ENCODE peak calls at places on chromosomes 6 and 20, in five cellular contexts. One of them, this sample, is unnamed.

GRCh38 chr6:9399916-9400315 is 964.6 kb upstream of the SLC35B3 start:
- DNase-seq in fibroblast of lung: peak
- DNase-seq in HepG2: peak
- DNase-seq in MM.1S: no peak
- DNase-seq in neural progenitor cell: no peak
- DNase-seq in this sample: no peak

GRCh38 chr6:52340603-52340880 is 21.4 kb upstream of the PAQR8 start:
- DNase-seq in neural progenitor cell: no peak
- DNase-seq in fibroblast of lung: no peak
- DNase-seq in MM.1S: no peak
- DNase-seq in HepG2: no peak
- DNase-seq in this sample: no peak

GRCh38 chr6:79117752-79118151 is 39.7 kb upstream of the PHIP start:
- DNase-seq in MM.1S: no peak
- DNase-seq in fibroblast of lung: peak
- DNase-seq in neural progenitor cell: no peak
- DNase-seq in HepG2: no peak
- DNase-seq in this sample: no peak

GRCh38 chr6:158708239-158708638 is 58.4 kb downstream of the SYTL3 start:
- DNase-seq in neural progenitor cell: no peak
- DNase-seq in fibroblast of lung: peak
- DNase-seq in HepG2: no peak
- DNase-seq in MM.1S: no peak
- DNase-seq in this sample: no peak

GRCh38 chr6:37480951-37481597 is 18.6 kb downstream of the CCDC167 start:
- DNase-seq in HepG2: no peak
- DNase-seq in fibroblast of lung: no peak
- DNase-seq in MM.1S: no peak
- DNase-seq in neural progenitor cell: peak
- DNase-seq in this sample: no peak

GRCh38 chr6:69308584-69308983 is 488.2 kb downstream of the LMBRD1 start:
- DNase-seq in MM.1S: no peak
- DNase-seq in HepG2: no peak
- DNase-seq in fibroblast of lung: no peak
- DNase-seq in neural progenitor cell: no peak
- DNase-seq in this sample: no peak

GRCh38 chr6:103908898-103909297 is 950.8 kb downstream of the HACE1 start:
- DNase-seq in HepG2: no peak
- DNase-seq in MM.1S: no peak
- DNase-seq in fibroblast of lung: no peak
- DNase-seq in neural progenitor cell: no peak
- DNase-seq in this sample: no peak

GRCh38 chr6:74320076-74320475 is 624.1 kb downstream of the CD109 start:
- DNase-seq in MM.1S: no peak
- DNase-seq in HepG2: no peak
- DNase-seq in neural progenitor cell: peak
- DNase-seq in fibroblast of lung: no peak
- DNase-seq in this sample: no peak

GRCh38 chr20:63664861-63665594 is 6.9 kb downstream of the RTEL1 start:
- DNase-seq in HepG2: no peak
- DNase-seq in MM.1S: no peak
- DNase-seq in fibroblast of lung: peak
- DNase-seq in neural progenitor cell: peak
- DNase-seq in this sample: no peak

GRCh38 chr20:46062621-46063020 is 27.1 kb downstream of the NCOA5 start:
- DNase-seq in neural progenitor cell: no peak
- DNase-seq in fibroblast of lung: no peak
- DNase-seq in HepG2: no peak
- DNase-seq in MM.1S: no peak
- DNase-seq in this sample: no peak

GRCh38 chr6:128358111-128358780 is 162.2 kb downstream of the PTPRK start:
- DNase-seq in neural progenitor cell: no peak
- DNase-seq in fibroblast of lung: no peak
- DNase-seq in HepG2: no peak
- DNase-seq in MM.1S: no peak
- DNase-seq in this sample: no peak

GRCh38 chr6:99605074-99605726 is 1.4 kb upstream of the PRDM13 start:
- DNase-seq in fibroblast of lung: no peak
- DNase-seq in MM.1S: no peak
- DNase-seq in neural progenitor cell: peak
- DNase-seq in HepG2: no peak
- DNase-seq in this sample: no peak
- TF ChIP-seq EZH2 in fibroblast of lung: peak
- TF ChIP-seq EZH2 in MM.1S: no peak
- TF ChIP-seq EZH2 in neural progenitor cell: peak
- TF ChIP-seq EZH2 in HepG2: no peak
- TF ChIP-seq EZH2 in this sample: peak

GRCh38 chr6:154614641-154615040 is 104.2 kb upstream of the CNKSR3 start:
- DNase-seq in HepG2: no peak
- DNase-seq in neural progenitor cell: no peak
- DNase-seq in MM.1S: no peak
- DNase-seq in fibroblast of lung: no peak
- DNase-seq in this sample: no peak
- H3K27ac ChIP-seq in HepG2: no peak
- H3K27ac ChIP-seq in neural progenitor cell: no peak
- H3K27ac ChIP-seq in MM.1S: no peak
- H3K27ac ChIP-seq in fibroblast of lung: no peak
- H3K27ac ChIP-seq in this sample: no peak

DNA sequence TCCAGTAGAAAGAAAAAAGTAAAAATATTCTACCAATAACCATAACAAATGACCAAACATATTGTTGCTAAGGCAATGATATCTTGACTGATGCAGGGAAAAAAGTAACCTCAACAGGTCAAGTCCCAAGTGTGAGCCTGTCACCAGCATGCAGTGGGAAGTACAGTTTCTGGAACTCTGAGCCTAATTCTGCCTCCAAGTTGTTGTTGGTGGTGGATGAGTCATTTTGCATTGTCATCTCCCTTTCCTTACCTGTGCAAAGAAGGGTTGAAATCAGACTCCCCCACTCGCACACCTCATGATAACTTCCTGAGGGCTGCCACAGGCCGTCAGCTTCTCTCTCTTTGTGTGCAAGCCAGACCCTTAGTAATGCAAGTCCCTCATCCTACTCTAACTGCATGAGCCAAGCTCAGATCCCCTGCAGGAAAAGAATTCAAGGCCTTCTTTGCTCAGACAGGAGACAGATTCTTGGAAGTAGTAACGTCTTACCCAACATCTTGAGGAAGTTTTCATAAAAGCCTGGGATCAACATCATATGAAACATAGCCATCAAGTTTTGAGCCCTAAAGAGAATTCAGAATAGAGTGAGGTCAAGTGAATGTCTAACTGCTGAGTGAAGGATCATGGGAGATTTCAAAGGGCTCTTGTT is 207.6 kb upstream of the FOXA2 start:
- DNase-seq in HepG2: no peak
- DNase-seq in neural progenitor cell: no peak
- DNase-seq in MM.1S: no peak
- DNase-seq in fibroblast of lung: no peak
- DNase-seq in this sample: no peak
- H2AFZ ChIP-seq in HepG2: no peak
- H2AFZ ChIP-seq in neural progenitor cell: no peak
- H2AFZ ChIP-seq in MM.1S: no peak
- H2AFZ ChIP-seq in fibroblast of lung: no peak
- H2AFZ ChIP-seq in this sample: peak

GRCh38 chr6:34145161-34146020 is 496 bp downstream of the GRM4 start:
- DNase-seq in HepG2: no peak
- DNase-seq in neural progenitor cell: peak
- DNase-seq in MM.1S: no peak
- DNase-seq in fibroblast of lung: peak
- DNase-seq in this sample: no peak

GRCh38 chr6:34143884-34144580 is 1.9 kb downstream of the GRM4 start:
- DNase-seq in neural progenitor cell: peak
- DNase-seq in fibroblast of lung: no peak
- DNase-seq in HepG2: peak
- DNase-seq in MM.1S: no peak
- DNase-seq in this sample: no peak

GRCh38 chr6:34146021-34146782 is at the start of gene GRM4:
- DNase-seq in fibroblast of lung: no peak
- DNase-seq in HepG2: no peak
- DNase-seq in MM.1S: no peak
- DNase-seq in neural progenitor cell: no peak
- DNase-seq in this sample: no peak

GRCh38 chr6:34143196-34143883 is 2.5 kb downstream of the GRM4 start:
- DNase-seq in MM.1S: no peak
- DNase-seq in neural progenitor cell: no peak
- DNase-seq in HepG2: no peak
- DNase-seq in fibroblast of lung: no peak
- DNase-seq in this sample: no peak

GRCh38 chr6:34144581-34145160 is 1.2 kb downstream of the GRM4 start:
- DNase-seq in MM.1S: no peak
- DNase-seq in HepG2: no peak
- DNase-seq in fibroblast of lung: no peak
- DNase-seq in neural progenitor cell: peak
- DNase-seq in this sample: no peak
- TF ChIP-seq EZH2 in MM.1S: no peak
- TF ChIP-seq EZH2 in HepG2: no peak
- TF ChIP-seq EZH2 in fibroblast of lung: no peak
- TF ChIP-seq EZH2 in neural progenitor cell: peak
- TF ChIP-seq EZH2 in this sample: peak

DNA sequence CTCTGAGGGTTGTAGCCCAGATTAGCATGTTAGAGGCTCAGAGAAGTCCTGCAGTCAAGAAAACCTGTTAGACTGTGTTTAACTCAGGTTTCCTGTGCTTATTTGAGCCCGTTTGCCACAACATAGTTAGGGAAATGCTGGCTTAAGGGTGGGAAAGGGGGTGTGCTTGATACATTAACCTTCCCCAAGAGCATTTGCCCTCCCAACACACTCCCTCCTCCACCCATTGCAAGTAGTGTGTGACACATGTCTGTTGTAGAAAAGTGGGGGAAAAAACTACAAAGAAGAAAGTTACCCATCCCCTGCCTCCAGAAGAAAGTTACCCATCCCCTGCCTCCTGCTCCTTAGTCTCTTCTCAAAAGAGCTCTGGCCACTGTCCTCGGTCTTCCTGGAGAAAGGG is 36.8 kb upstream of the MRPS18A start:
- DNase-seq in neural progenitor cell: no peak
- DNase-seq in MM.1S: no peak
- DNase-seq in fibroblast of lung: no peak
- DNase-seq in HepG2: no peak
- DNase-seq in this sample: no peak
- H3K27ac ChIP-seq in neural progenitor cell: no peak
- H3K27ac ChIP-seq in MM.1S: no peak
- H3K27ac ChIP-seq in fibroblast of lung: no peak
- H3K27ac ChIP-seq in HepG2: no peak
- H3K27ac ChIP-seq in this sample: peak

GRCh38 chr6:167394330-167394729 is 69.4 kb downstream of the TTLL2 start:
- DNase-seq in HepG2: no peak
- DNase-seq in MM.1S: no peak
- DNase-seq in neural progenitor cell: peak
- DNase-seq in fibroblast of lung: no peak
- DNase-seq in this sample: no peak
- H2AFZ ChIP-seq in HepG2: no peak
- H2AFZ ChIP-seq in MM.1S: no peak
- H2AFZ ChIP-seq in neural progenitor cell: peak
- H2AFZ ChIP-seq in fibroblast of lung: no peak
- H2AFZ ChIP-seq in this sample: no peak

GRCh38 chr20:58515240-58516212 is at the start of gene APCDD1L:
- DNase-seq in MM.1S: no peak
- DNase-seq in neural progenitor cell: peak
- DNase-seq in HepG2: no peak
- DNase-seq in fibroblast of lung: peak
- DNase-seq in this sample: no peak
- TF ChIP-seq EZH2 in MM.1S: no peak
- TF ChIP-seq EZH2 in neural progenitor cell: peak
- TF ChIP-seq EZH2 in HepG2: peak
- TF ChIP-seq EZH2 in fibroblast of lung: no peak
- TF ChIP-seq EZH2 in this sample: no peak

GRCh38 chr6:84249724-84250123 is 22.3 kb upstream of the CEP162 start:
- DNase-seq in MM.1S: no peak
- DNase-seq in fibroblast of lung: peak
- DNase-seq in HepG2: no peak
- DNase-seq in neural progenitor cell: no peak
- DNase-seq in this sample: no peak
- H3K27ac ChIP-seq in MM.1S: no peak
- H3K27ac ChIP-seq in fibroblast of lung: no peak
- H3K27ac ChIP-seq in HepG2: no peak
- H3K27ac ChIP-seq in neural progenitor cell: no peak
- H3K27ac ChIP-seq in this sample: no peak

This sample was measured in keratinocyte.